ENCODE peak calls at places on chromosomes 13 and 19, in eight cellular contexts. One of them, this sample, is unnamed.

GRCh38 chr13:43377955-43378354 is 354.6 kb downstream of the DNAJC15 start:
- DNase-seq in CD8-positive, alpha-beta T cell: no peak
- DNase-seq in WTC11: no peak
- DNase-seq in A673: no peak
- DNase-seq in psoas muscle: no peak
- DNase-seq in heart right ventricle: no peak
- DNase-seq in colonic mucosa: no peak
- DNase-seq in activated CD8-positive, alpha-beta T cell treated with anti-CD3 and anti-CD28 coated beads for 36 hours: no peak
- DNase-seq in this sample: no peak

GRCh38 chr13:78875792-78876580 is 217.0 kb upstream of the OBI1 start:
- DNase-seq in CD8-positive, alpha-beta T cell: no peak
- DNase-seq in colonic mucosa: no peak
- DNase-seq in WTC11: peak; percentile 71
- DNase-seq in A673: no peak
- DNase-seq in heart right ventricle: no peak
- DNase-seq in activated CD8-positive, alpha-beta T cell treated with anti-CD3 and anti-CD28 coated beads for 36 hours: peak; percentile 29
- DNase-seq in psoas muscle: no peak
- DNase-seq in this sample: no peak

GRCh38 chr13:68506888-68507551 is 1276.9 kb upstream of the PCDH9 start:
- DNase-seq in WTC11: no peak
- DNase-seq in CD8-positive, alpha-beta T cell: no peak
- DNase-seq in A673: no peak
- DNase-seq in heart right ventricle: no peak
- DNase-seq in colonic mucosa: no peak
- DNase-seq in psoas muscle: no peak
- DNase-seq in activated CD8-positive, alpha-beta T cell treated with anti-CD3 and anti-CD28 coated beads for 36 hours: no peak
- DNase-seq in this sample: no peak

GRCh38 chr19:12689581-12690216 is 1.9 kb downstream of the GNG14 start:
- DNase-seq in A673: no peak
- DNase-seq in colonic mucosa: no peak
- DNase-seq in WTC11: no peak
- DNase-seq in heart right ventricle: no peak
- DNase-seq in psoas muscle: no peak
- DNase-seq in CD8-positive, alpha-beta T cell: no peak
- DNase-seq in activated CD8-positive, alpha-beta T cell treated with anti-CD3 and anti-CD28 coated beads for 36 hours: no peak
- DNase-seq in this sample: no peak

GRCh38 chr19:15107056-15108010 is at the start of gene SYDE1:
- DNase-seq in CD8-positive, alpha-beta T cell: peak; percentile 57
- DNase-seq in colonic mucosa: no peak
- DNase-seq in A673: peak; percentile 76
- DNase-seq in psoas muscle: peak; percentile 61
- DNase-seq in WTC11: peak; percentile 71
- DNase-seq in activated CD8-positive, alpha-beta T cell treated with anti-CD3 and anti-CD28 coated beads for 36 hours: peak; percentile 71
- DNase-seq in heart right ventricle: peak; percentile 68
- DNase-seq in this sample: no peak

GRCh38 chr13:110126391-110126961 is 180.5 kb downstream of the COL4A1 start:
- DNase-seq in psoas muscle: peak; percentile 70
- DNase-seq in WTC11: no peak
- DNase-seq in colonic mucosa: no peak
- DNase-seq in CD8-positive, alpha-beta T cell: no peak
- DNase-seq in heart right ventricle: peak; percentile 71
- DNase-seq in A673: peak; percentile 66
- DNase-seq in activated CD8-positive, alpha-beta T cell treated with anti-CD3 and anti-CD28 coated beads for 36 hours: no peak
- DNase-seq in this sample: no peak

GRCh38 chr13:20689291-20689690 is 14.2 kb upstream of the IL17D start:
- DNase-seq in heart right ventricle: no peak
- DNase-seq in CD8-positive, alpha-beta T cell: no peak
- DNase-seq in psoas muscle: no peak
- DNase-seq in colonic mucosa: no peak
- DNase-seq in WTC11: no peak
- DNase-seq in A673: no peak
- DNase-seq in activated CD8-positive, alpha-beta T cell treated with anti-CD3 and anti-CD28 coated beads for 36 hours: no peak
- DNase-seq in this sample: no peak

GRCh38 chr13:106661236-106661635 is 93.3 kb upstream of the ARGLU1 start:
- DNase-seq in heart right ventricle: no peak
- DNase-seq in WTC11: no peak
- DNase-seq in A673: no peak
- DNase-seq in colonic mucosa: no peak
- DNase-seq in psoas muscle: no peak
- DNase-seq in activated CD8-positive, alpha-beta T cell treated with anti-CD3 and anti-CD28 coated beads for 36 hours: no peak
- DNase-seq in CD8-positive, alpha-beta T cell: no peak
- DNase-seq in this sample: no peak

GRCh38 chr13:88176231-88176630 is 505.1 kb downstream of the SLITRK5 start:
- DNase-seq in activated CD8-positive, alpha-beta T cell treated with anti-CD3 and anti-CD28 coated beads for 36 hours: no peak
- DNase-seq in heart right ventricle: no peak
- DNase-seq in WTC11: no peak
- DNase-seq in CD8-positive, alpha-beta T cell: no peak
- DNase-seq in A673: no peak
- DNase-seq in psoas muscle: no peak
- DNase-seq in colonic mucosa: no peak
- DNase-seq in this sample: no peak

GRCh38 chr19:40716031-40716654 is 543 bp downstream of the COQ8B start:
- DNase-seq in WTC11: no peak
- DNase-seq in A673: no peak
- DNase-seq in CD8-positive, alpha-beta T cell: peak; percentile 62
- DNase-seq in heart right ventricle: no peak
- DNase-seq in psoas muscle: peak; percentile 40
- DNase-seq in activated CD8-positive, alpha-beta T cell treated with anti-CD3 and anti-CD28 coated beads for 36 hours: peak; percentile 93
- DNase-seq in colonic mucosa: no peak
- DNase-seq in this sample: no peak

GRCh38 chr19:3275583-3276340 is 51.3 kb downstream of the CELF5 start:
- DNase-seq in activated CD8-positive, alpha-beta T cell treated with anti-CD3 and anti-CD28 coated beads for 36 hours: peak; percentile 96
- DNase-seq in A673: peak; percentile 76
- DNase-seq in heart right ventricle: peak; percentile 68
- DNase-seq in CD8-positive, alpha-beta T cell: peak; percentile 94
- DNase-seq in colonic mucosa: peak; percentile 94
- DNase-seq in WTC11: peak; percentile 98
- DNase-seq in psoas muscle: peak; percentile 48
- DNase-seq in this sample: peak; percentile 96

GRCh38 chr13:71515639-71516038 is 351.4 kb downstream of the DACH1 start:
- DNase-seq in WTC11: no peak
- DNase-seq in CD8-positive, alpha-beta T cell: no peak
- DNase-seq in colonic mucosa: no peak
- DNase-seq in psoas muscle: no peak
- DNase-seq in activated CD8-positive, alpha-beta T cell treated with anti-CD3 and anti-CD28 coated beads for 36 hours: no peak
- DNase-seq in heart right ventricle: no peak
- DNase-seq in A673: no peak
- DNase-seq in this sample: no peak

GRCh38 chr19:29530549-29531457 is 5.0 kb downstream of the VSTM2B start:
- DNase-seq in heart right ventricle: no peak
- DNase-seq in psoas muscle: no peak
- DNase-seq in WTC11: no peak
- DNase-seq in activated CD8-positive, alpha-beta T cell treated with anti-CD3 and anti-CD28 coated beads for 36 hours: no peak
- DNase-seq in CD8-positive, alpha-beta T cell: no peak
- DNase-seq in colonic mucosa: no peak
- DNase-seq in A673: no peak
- DNase-seq in this sample: no peak

GRCh38 chr19:32322541-32322940 is 22.9 kb upstream of the ZNF507 start:
- DNase-seq in heart right ventricle: no peak
- DNase-seq in A673: no peak
- DNase-seq in WTC11: no peak
- DNase-seq in colonic mucosa: no peak
- DNase-seq in psoas muscle: no peak
- DNase-seq in activated CD8-positive, alpha-beta T cell treated with anti-CD3 and anti-CD28 coated beads for 36 hours: no peak
- DNase-seq in CD8-positive, alpha-beta T cell: no peak
- DNase-seq in this sample: no peak

GRCh38 chr13:99388334-99388923 is 81.2 kb upstream of the GPR183 start:
- DNase-seq in psoas muscle: no peak
- DNase-seq in A673: no peak
- DNase-seq in WTC11: no peak
- DNase-seq in activated CD8-positive, alpha-beta T cell treated with anti-CD3 and anti-CD28 coated beads for 36 hours: no peak
- DNase-seq in colonic mucosa: peak; percentile 6
- DNase-seq in heart right ventricle: no peak
- DNase-seq in CD8-positive, alpha-beta T cell: peak; percentile 40
- DNase-seq in this sample: no peak

GRCh38 chr19:55678121-55678671 is 3.2 kb downstream of the EPN1 start:
- DNase-seq in CD8-positive, alpha-beta T cell: no peak
- DNase-seq in psoas muscle: no peak
- DNase-seq in activated CD8-positive, alpha-beta T cell treated with anti-CD3 and anti-CD28 coated beads for 36 hours: no peak
- DNase-seq in colonic mucosa: no peak
- DNase-seq in A673: no peak
- DNase-seq in heart right ventricle: no peak
- DNase-seq in WTC11: no peak
- DNase-seq in this sample: no peak

GRCh38 chr19:4524808-4525562 is 6.7 kb upstream of the PLIN4 start:
- DNase-seq in WTC11: peak; percentile 87
- DNase-seq in colonic mucosa: peak; percentile 73
- DNase-seq in psoas muscle: peak; percentile 69
- DNase-seq in A673: peak; percentile 63
- DNase-seq in CD8-positive, alpha-beta T cell: peak; percentile 75
- DNase-seq in activated CD8-positive, alpha-beta T cell treated with anti-CD3 and anti-CD28 coated beads for 36 hours: peak; percentile 84
- DNase-seq in heart right ventricle: peak; percentile 74
- DNase-seq in this sample: peak; percentile 77

GRCh38 chr19:46211201-46211881 is 18.2 kb upstream of the IGFL1 start:
- DNase-seq in CD8-positive, alpha-beta T cell: no peak
- DNase-seq in A673: no peak
- DNase-seq in activated CD8-positive, alpha-beta T cell treated with anti-CD3 and anti-CD28 coated beads for 36 hours: no peak
- DNase-seq in colonic mucosa: no peak
- DNase-seq in heart right ventricle: no peak
- DNase-seq in WTC11: peak; percentile 65
- DNase-seq in psoas muscle: peak; percentile 32
- DNase-seq in this sample: no peak

GRCh38 chr19:35120492-35120891 is 4.9 kb downstream of the FXYD3 start:
- DNase-seq in psoas muscle: no peak
- DNase-seq in WTC11: no peak
- DNase-seq in CD8-positive, alpha-beta T cell: no peak
- DNase-seq in heart right ventricle: no peak
- DNase-seq in A673: no peak
- DNase-seq in colonic mucosa: peak; percentile 70
- DNase-seq in activated CD8-positive, alpha-beta T cell treated with anti-CD3 and anti-CD28 coated beads for 36 hours: no peak
- DNase-seq in this sample: no peak

GRCh38 chr19:44677019-44677809 is 5.9 kb downstream of the CEACAM19 start:
- DNase-seq in A673: peak; percentile 85
- DNase-seq in colonic mucosa: no peak
- DNase-seq in WTC11: no peak
- DNase-seq in CD8-positive, alpha-beta T cell: no peak
- DNase-seq in psoas muscle: no peak
- DNase-seq in activated CD8-positive, alpha-beta T cell treated with anti-CD3 and anti-CD28 coated beads for 36 hours: no peak
- DNase-seq in heart right ventricle: no peak
- DNase-seq in this sample: no peak

GRCh38 chr13:101799196-101799595 is 346.7 kb downstream of the ITGBL1 start:
- DNase-seq in heart right ventricle: no peak
- DNase-seq in colonic mucosa: no peak
- DNase-seq in A673: no peak
- DNase-seq in activated CD8-positive, alpha-beta T cell treated with anti-CD3 and anti-CD28 coated beads for 36 hours: no peak
- DNase-seq in CD8-positive, alpha-beta T cell: no peak
- DNase-seq in WTC11: peak; percentile 8
- DNase-seq in psoas muscle: no peak
- DNase-seq in this sample: no peak

GRCh38 chr19:42028304-42029216 is 34.5 kb upstream of the ATP1A3 start:
- DNase-seq in A673: peak; percentile 53
- DNase-seq in WTC11: peak; percentile 93
- DNase-seq in psoas muscle: no peak
- DNase-seq in CD8-positive, alpha-beta T cell: no peak
- DNase-seq in heart right ventricle: no peak
- DNase-seq in activated CD8-positive, alpha-beta T cell treated with anti-CD3 and anti-CD28 coated beads for 36 hours: peak; percentile 50
- DNase-seq in colonic mucosa: peak; percentile 25
- DNase-seq in this sample: no peak
- TF ChIP-seq CTCF in A673: peak; percentile 97
- TF ChIP-seq CTCF in WTC11: peak; percentile 98
- TF ChIP-seq CTCF in psoas muscle: no peak
- TF ChIP-seq CTCF in CD8-positive, alpha-beta T cell: no peak
- TF ChIP-seq CTCF in heart right ventricle: peak; percentile 32
- TF ChIP-seq CTCF in activated CD8-positive, alpha-beta T cell treated with anti-CD3 and anti-CD28 coated beads for 36 hours: peak; percentile 80
- TF ChIP-seq CTCF in colonic mucosa: peak; percentile 33
- TF ChIP-seq CTCF in this sample: peak; percentile 55

GRCh38 chr19:9834726-9835506 is at the start of gene PIN1:
- DNase-seq in CD8-positive, alpha-beta T cell: peak; percentile 99
- DNase-seq in psoas muscle: peak; percentile 99
- DNase-seq in activated CD8-positive, alpha-beta T cell treated with anti-CD3 and anti-CD28 coated beads for 36 hours: peak; percentile 100
- DNase-seq in WTC11: peak; percentile 100
- DNase-seq in A673: peak; percentile 99
- DNase-seq in colonic mucosa: peak; percentile 99
- DNase-seq in heart right ventricle: peak; percentile 99
- DNase-seq in this sample: peak; percentile 91
- TF ChIP-seq CTCF in CD8-positive, alpha-beta T cell: no peak
- TF ChIP-seq CTCF in psoas muscle: peak; percentile 64
- TF ChIP-seq CTCF in activated CD8-positive, alpha-beta T cell treated with anti-CD3 and anti-CD28 coated beads for 36 hours: no peak
- TF ChIP-seq CTCF in WTC11: no peak
- TF ChIP-seq CTCF in A673: peak; percentile 59
- TF ChIP-seq CTCF in colonic mucosa: peak; percentile 43
- TF ChIP-seq CTCF in heart right ventricle: peak; percentile 84
- TF ChIP-seq CTCF in this sample: peak; percentile 39

GRCh38 chr13:33441015-33441414 is 155.5 kb upstream of the STARD13 start:
- DNase-seq in colonic mucosa: peak; percentile 43
- DNase-seq in WTC11: peak; percentile 30
- DNase-seq in psoas muscle: no peak
- DNase-seq in A673: peak; percentile 41
- DNase-seq in CD8-positive, alpha-beta T cell: no peak
- DNase-seq in activated CD8-positive, alpha-beta T cell treated with anti-CD3 and anti-CD28 coated beads for 36 hours: no peak
- DNase-seq in heart right ventricle: no peak
- DNase-seq in this sample: no peak
- TF ChIP-seq CTCF in colonic mucosa: no peak
- TF ChIP-seq CTCF in WTC11: no peak
- TF ChIP-seq CTCF in psoas muscle: no peak
- TF ChIP-seq CTCF in A673: peak; percentile 41
- TF ChIP-seq CTCF in CD8-positive, alpha-beta T cell: no peak
- TF ChIP-seq CTCF in activated CD8-positive, alpha-beta T cell treated with anti-CD3 and anti-CD28 coated beads for 36 hours: no peak
- TF ChIP-seq CTCF in heart right ventricle: peak; percentile 21
- TF ChIP-seq CTCF in this sample: peak; percentile 43

GRCh38 chr19:38263696-38264485 is 482 bp upstream of the SPINT2 start:
- DNase-seq in colonic mucosa: peak; percentile 94
- DNase-seq in heart right ventricle: no peak
- DNase-seq in CD8-positive, alpha-beta T cell: peak; percentile 79
- DNase-seq in A673: no peak
- DNase-seq in activated CD8-positive, alpha-beta T cell treated with anti-CD3 and anti-CD28 coated beads for 36 hours: peak; percentile 89
- DNase-seq in psoas muscle: no peak
- DNase-seq in WTC11: peak; percentile 97
- DNase-seq in this sample: no peak

GRCh38 chr19:38266070-38266469 is 1.7 kb downstream of the SPINT2 start:
- DNase-seq in activated CD8-positive, alpha-beta T cell treated with anti-CD3 and anti-CD28 coated beads for 36 hours: no peak
- DNase-seq in colonic mucosa: peak; percentile 39
- DNase-seq in A673: no peak
- DNase-seq in psoas muscle: no peak
- DNase-seq in WTC11: no peak
- DNase-seq in heart right ventricle: no peak
- DNase-seq in CD8-positive, alpha-beta T cell: no peak
- DNase-seq in this sample: no peak

GRCh38 chr19:38265213-38265861 is 964 bp downstream of the SPINT2 start:
- DNase-seq in activated CD8-positive, alpha-beta T cell treated with anti-CD3 and anti-CD28 coated beads for 36 hours: no peak
- DNase-seq in colonic mucosa: peak; percentile 68
- DNase-seq in heart right ventricle: no peak
- DNase-seq in WTC11: no peak
- DNase-seq in A673: no peak
- DNase-seq in psoas muscle: no peak
- DNase-seq in CD8-positive, alpha-beta T cell: peak; percentile 48
- DNase-seq in this sample: no peak

GRCh38 chr19:38262585-38263268 is 1.6 kb upstream of the SPINT2 start:
- DNase-seq in heart right ventricle: no peak
- DNase-seq in psoas muscle: no peak
- DNase-seq in activated CD8-positive, alpha-beta T cell treated with anti-CD3 and anti-CD28 coated beads for 36 hours: no peak
- DNase-seq in A673: no peak
- DNase-seq in colonic mucosa: no peak
- DNase-seq in CD8-positive, alpha-beta T cell: no peak
- DNase-seq in WTC11: no peak
- DNase-seq in this sample: no peak

GRCh38 chr19:38264486-38265212 is at the start of gene SPINT2:
- DNase-seq in psoas muscle: no peak
- DNase-seq in activated CD8-positive, alpha-beta T cell treated with anti-CD3 and anti-CD28 coated beads for 36 hours: peak; percentile 68
- DNase-seq in colonic mucosa: no peak
- DNase-seq in CD8-positive, alpha-beta T cell: no peak
- DNase-seq in WTC11: peak; percentile 93
- DNase-seq in A673: no peak
- DNase-seq in heart right ventricle: peak; percentile 33
- DNase-seq in this sample: no peak
- TF ChIP-seq CTCF in psoas muscle: no peak
- TF ChIP-seq CTCF in activated CD8-positive, alpha-beta T cell treated with anti-CD3 and anti-CD28 coated beads for 36 hours: no peak
- TF ChIP-seq CTCF in colonic mucosa: no peak
- TF ChIP-seq CTCF in CD8-positive, alpha-beta T cell: no peak
- TF ChIP-seq CTCF in WTC11: no peak
- TF ChIP-seq CTCF in A673: no peak
- TF ChIP-seq CTCF in heart right ventricle: no peak
- TF ChIP-seq CTCF in this sample: no peak

GRCh38 chr13:111409413-111409812 is 89.0 kb downstream of the TEX29 start:
- DNase-seq in activated CD8-positive, alpha-beta T cell treated with anti-CD3 and anti-CD28 coated beads for 36 hours: no peak
- DNase-seq in heart right ventricle: no peak
- DNase-seq in colonic mucosa: no peak
- DNase-seq in WTC11: no peak
- DNase-seq in CD8-positive, alpha-beta T cell: no peak
- DNase-seq in A673: no peak
- DNase-seq in psoas muscle: no peak
- DNase-seq in this sample: no peak
- TF ChIP-seq CTCF in activated CD8-positive, alpha-beta T cell treated with anti-CD3 and anti-CD28 coated beads for 36 hours: no peak
- TF ChIP-seq CTCF in heart right ventricle: no peak
- TF ChIP-seq CTCF in colonic mucosa: no peak
- TF ChIP-seq CTCF in WTC11: no peak
- TF ChIP-seq CTCF in CD8-positive, alpha-beta T cell: no peak
- TF ChIP-seq CTCF in A673: no peak
- TF ChIP-seq CTCF in psoas muscle: no peak
- TF ChIP-seq CTCF in this sample: no peak